ENCODE peak calls at places on chromosomes 12 and 14, in six cellular contexts. I is AG04450, V is heart left ventricle, K is AG10803, U is neural crest cell, L is right cardiac atrium. A is an unnamed sample.

GRCh38 chr12:12008931-12009611 is 61.7 kb upstream of the BCL2L14 start:
- DNase-seq in I (no peak), V (no peak), K (peak), U (no peak), L (no peak), A (no peak)

GRCh38 chr12:115472852-115473251 is 788.9 kb upstream of the TBX3 start:
- DNase-seq in I (no peak), V (no peak), K (no peak), U (no peak), L (no peak), A (no peak)

GRCh38 chr14:20811994-20812393 is 9.3 kb upstream of the RNASE1 start:
- DNase-seq in I (no peak), V (no peak), K (no peak), U (no peak), L (peak), A (no peak)

GRCh38 chr14:33527023-33527634 is 423.7 kb downstream of the EGLN3 start:
- DNase-seq in I (no peak), V (no peak), K (no peak), U (no peak), L (no peak), A (no peak)

GRCh38 chr12:92462049-92462448 is 240.7 kb upstream of the PLEKHG7 start:
- DNase-seq in I (no peak), V (no peak), K (peak), U (no peak), L (no peak), A (no peak)

GRCh38 chr12:101021911-101022388 is 188.1 kb downstream of the SLC5A8 start:
- DNase-seq in I (peak), V (no peak), K (peak), U (no peak), L (no peak), A (no peak)

GRCh38 chr14:72256055-72256454 is 323.8 kb downstream of the RGS6 start:
- DNase-seq in I (no peak), V (no peak), K (no peak), U (no peak), L (no peak), A (no peak)

GRCh38 chr12:75542942-75543341 is 31.5 kb upstream of the KRR1 start:
- DNase-seq in I (no peak), V (no peak), K (no peak), U (no peak), L (no peak), A (no peak)

GRCh38 chr12:113241191-113242017 is 20.1 kb downstream of the TPCN1 start:
- DNase-seq in I (peak), V (no peak), K (peak), U (no peak), L (no peak), A (no peak)

GRCh38 chr14:78666336-78667056 is 496.3 kb downstream of the NRXN3 start:
- DNase-seq in I (no peak), V (no peak), K (no peak), U (no peak), L (no peak), A (no peak)

GRCh38 chr14:71745072-71745471 is 187.2 kb upstream of the RGS6 start:
- DNase-seq in I (no peak), V (no peak), K (no peak), U (no peak), L (no peak), A (no peak)

GRCh38 chr12:49100380-49100779 is 5.8 kb upstream of the DHH start:
- DNase-seq in I (no peak), V (no peak), K (no peak), U (no peak), L (no peak), A (no peak)

GRCh38 chr14:59829941-59830734 is 40.4 kb downstream of the RTN1 start:
- DNase-seq in I (no peak), V (no peak), K (no peak), U (no peak), L (no peak), A (no peak)

GRCh38 chr14:94062344-94062904 is 18.6 kb downstream of the DDX24 start:
- DNase-seq in I (no peak), V (no peak), K (peak), U (no peak), L (no peak), A (no peak)

GRCh38 chr12:52634266-52635056 is 16.1 kb upstream of the KRT73 start:
- DNase-seq in I (no peak), V (peak), K (no peak), U (no peak), L (peak), A (peak)

GRCh38 chr12:24125280-24125679 is 175.8 kb upstream of the SOX5 start:
- DNase-seq in I (no peak), V (no peak), K (no peak), U (no peak), L (no peak), A (no peak)

GRCh38 chr12:82627799-82628198 is 58.9 kb upstream of the TMTC2 start:
- DNase-seq in I (no peak), V (no peak), K (peak), U (no peak), L (no peak), A (no peak)

GRCh38 chr12:62873116-62873825 is 61.7 kb downstream of the PPM1H start:
- DNase-seq in I (no peak), V (no peak), K (no peak), U (no peak), L (no peak), A (no peak)

GRCh38 chr14:94292872-94293577 is at the start of gene SERPINA10:
- DNase-seq in I (no peak), V (no peak), K (no peak), U (no peak), L (no peak), A (no peak)

GRCh38 chr12:95740751-95741150 is 49.8 kb downstream of the NTN4 start:
- DNase-seq in I (no peak), V (no peak), K (no peak), U (no peak), L (no peak), A (no peak)

GRCh38 chr12:41604830-41605229 is 416.7 kb downstream of the PDZRN4 start:
- DNase-seq in I (no peak), V (no peak), K (no peak), U (no peak), L (no peak), A (no peak)

GRCh38 chr12:114476159-114476558 is 70.2 kb upstream of the TBX5 start:
- DNase-seq in I (peak), V (no peak), K (peak), U (no peak), L (no peak), A (no peak)

GRCh38 chr14:71650187-71650586 is 282.0 kb upstream of the RGS6 start:
- DNase-seq in I (no peak), V (no peak), K (no peak), U (no peak), L (no peak), A (no peak)

GRCh38 chr12:104662908-104663307 is 206.2 kb downstream of the CHST11 start:
- DNase-seq in I (no peak), V (no peak), K (no peak), U (no peak), L (no peak), A (no peak)

GRCh38 chr12:55728185-55728931 is 451 bp downstream of the CD63 start:
- DNase-seq in I (no peak), V (peak), K (peak), U (no peak), L (peak), A (peak)

GRCh38 chr14:37668646-37669045 is 73.2 kb downstream of the TTC6 start:
- DNase-seq in I (peak), V (no peak), K (no peak), U (no peak), L (no peak), A (no peak)

GRCh38 chr14:93051600-93052546 is 63.9 kb downstream of the ITPK1 start:
- DNase-seq in I (no peak), V (no peak), K (no peak), U (no peak), L (no peak), A (no peak)

GRCh38 chr12:80539029-80539428 is 95.0 kb downstream of the PTPRQ start:
- DNase-seq in I (no peak), V (no peak), K (no peak), U (no peak), L (no peak), A (no peak)

GRCh38 chr12:14962180-14962579 is 779 bp upstream of the ARHGDIB start:
- DNase-seq in I (no peak), V (no peak), K (no peak), U (no peak), L (no peak), A (no peak)

GRCh38 chr14:22845821-22846625 is 9.6 kb downstream of the MMP14 start:
- DNase-seq in I (no peak), V (no peak), K (no peak), U (no peak), L (no peak), A (no peak)

GRCh38 chr12:124700810-124701594 is 133.6 kb upstream of the NCOR2 start:
- DNase-seq in I (no peak), V (peak), K (peak), U (no peak), L (peak), A (no peak)